ENCODE peak calls at places on chromosomes 11 and 22, in six cellular contexts. One of them, this sample, is unnamed.

GRCh38 chr11:24324211-24324610 is 172.6 kb upstream of the LUZP2 start:
- DNase-seq in body of pancreas: no peak
- DNase-seq in pancreas: no peak
- DNase-seq in GM23338: peak; percentile 4
- DNase-seq in A549: no peak
- DNase-seq in Peyer's patch: no peak
- DNase-seq in this sample: no peak

GRCh38 chr22:19849800-19850481 is 4.7 kb downstream of the GNB1L start:
- DNase-seq in pancreas: peak; percentile 40
- DNase-seq in body of pancreas: peak; percentile 68
- DNase-seq in Peyer's patch: no peak
- DNase-seq in GM23338: no peak
- DNase-seq in A549: no peak
- DNase-seq in this sample: peak; percentile 90

GRCh38 chr22:19596680-19597398 is 72.6 kb upstream of the CLDN5 start:
- DNase-seq in A549: no peak
- DNase-seq in Peyer's patch: no peak
- DNase-seq in body of pancreas: no peak
- DNase-seq in GM23338: no peak
- DNase-seq in pancreas: no peak
- DNase-seq in this sample: no peak

GRCh38 chr11:97722721-97723120 is 1298.0 kb upstream of the CNTN5 start:
- DNase-seq in A549: no peak
- DNase-seq in Peyer's patch: no peak
- DNase-seq in body of pancreas: no peak
- DNase-seq in pancreas: no peak
- DNase-seq in GM23338: peak; percentile 46
- DNase-seq in this sample: no peak

GRCh38 chr11:69550846-69551245 is 69.4 kb downstream of the LINC01488 start:
- DNase-seq in A549: no peak
- DNase-seq in Peyer's patch: no peak
- DNase-seq in body of pancreas: no peak
- DNase-seq in GM23338: no peak
- DNase-seq in pancreas: no peak
- DNase-seq in this sample: no peak

GRCh38 chr22:29006346-29006745 is 55.3 kb downstream of the C22orf31 start:
- DNase-seq in pancreas: no peak
- DNase-seq in GM23338: no peak
- DNase-seq in Peyer's patch: no peak
- DNase-seq in A549: no peak
- DNase-seq in body of pancreas: no peak
- DNase-seq in this sample: no peak

GRCh38 chr11:118705111-118705741 is 25.8 kb upstream of the TREH start:
- DNase-seq in Peyer's patch: peak; percentile 69
- DNase-seq in pancreas: no peak
- DNase-seq in A549: no peak
- DNase-seq in GM23338: no peak
- DNase-seq in body of pancreas: no peak
- DNase-seq in this sample: no peak

GRCh38 chr22:29787371-29787980 is 20.3 kb downstream of the UQCR10 start:
- DNase-seq in pancreas: peak; percentile 45
- DNase-seq in A549: no peak
- DNase-seq in GM23338: no peak
- DNase-seq in Peyer's patch: no peak
- DNase-seq in body of pancreas: peak; percentile 56
- DNase-seq in this sample: peak; percentile 30

GRCh38 chr11:78941226-78941851 is 366.7 kb upstream of the NARS2 start:
- DNase-seq in GM23338: no peak
- DNase-seq in body of pancreas: no peak
- DNase-seq in Peyer's patch: no peak
- DNase-seq in pancreas: peak; percentile 26
- DNase-seq in A549: no peak
- DNase-seq in this sample: peak; percentile 72

GRCh38 chr11:41281131-41281742 is 178.2 kb downstream of the LRRC4C start:
- DNase-seq in Peyer's patch: no peak
- DNase-seq in pancreas: no peak
- DNase-seq in A549: no peak
- DNase-seq in GM23338: no peak
- DNase-seq in body of pancreas: no peak
- DNase-seq in this sample: no peak

GRCh38 chr11:17575431-17576425 is 28.7 kb downstream of the OTOG start:
- DNase-seq in GM23338: no peak
- DNase-seq in Peyer's patch: no peak
- DNase-seq in body of pancreas: no peak
- DNase-seq in pancreas: no peak
- DNase-seq in A549: no peak
- DNase-seq in this sample: no peak

GRCh38 chr11:12864316-12865156 is 144.6 kb upstream of the RASSF10 start:
- DNase-seq in A549: peak; percentile 44
- DNase-seq in Peyer's patch: no peak
- DNase-seq in body of pancreas: peak; percentile 55
- DNase-seq in GM23338: peak; percentile 99
- DNase-seq in pancreas: no peak
- DNase-seq in this sample: no peak

GRCh38 chr11:46290021-46290420 is 12.6 kb downstream of the CREB3L1 start:
- DNase-seq in A549: no peak
- DNase-seq in pancreas: peak; percentile 36
- DNase-seq in Peyer's patch: no peak
- DNase-seq in GM23338: no peak
- DNase-seq in body of pancreas: no peak
- DNase-seq in this sample: no peak
- H3K4me3 ChIP-seq in A549: no peak overlapping the region
- H3K4me3 ChIP-seq in pancreas: no peak overlapping the region
- H3K4me3 ChIP-seq in Peyer's patch: no peak overlapping the region
- H3K4me3 ChIP-seq in GM23338: peak overlapping the region; percentile 41
- H3K4me3 ChIP-seq in body of pancreas: no peak overlapping the region
- H3K4me3 ChIP-seq in this sample: no peak overlapping the region

DNA sequence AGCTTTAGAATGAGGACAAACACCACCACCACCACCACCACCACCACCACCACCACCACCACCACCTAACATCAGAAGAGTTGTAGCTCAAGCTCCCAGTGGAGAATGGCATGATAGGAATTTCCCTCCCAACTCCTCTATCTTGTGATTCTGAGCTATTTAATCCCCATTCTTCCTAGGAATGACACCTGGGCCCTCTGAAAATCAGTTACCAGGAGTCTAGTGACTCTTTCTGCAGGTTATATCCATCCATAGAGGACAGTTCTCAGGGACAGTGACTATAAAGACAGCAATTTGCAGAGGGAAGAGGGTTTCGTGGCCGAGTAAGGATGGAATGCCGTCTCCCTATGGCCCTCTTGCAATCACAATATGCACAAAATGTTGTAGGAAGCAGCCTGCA is 27.8 kb downstream of the MYH9 start:
- DNase-seq in A549: no peak
- DNase-seq in Peyer's patch: no peak
- DNase-seq in body of pancreas: no peak
- DNase-seq in GM23338: peak; percentile 79
- DNase-seq in pancreas: no peak
- DNase-seq in this sample: no peak
- H3K4me1 ChIP-seq in A549: peaks cover 99% of the 10 kb centered on the region
- H3K4me1 ChIP-seq in Peyer's patch: peaks cover 36% of the 10 kb centered on the region
- H3K4me1 ChIP-seq in body of pancreas: peaks cover 98% of the 10 kb centered on the region
- H3K4me1 ChIP-seq in GM23338: peaks cover 87% of the 10 kb centered on the region
- H3K4me1 ChIP-seq in pancreas: peaks cover 97% of the 10 kb centered on the region
- H3K4me1 ChIP-seq in this sample: peaks cover 68% of the 10 kb centered on the region

DNA sequence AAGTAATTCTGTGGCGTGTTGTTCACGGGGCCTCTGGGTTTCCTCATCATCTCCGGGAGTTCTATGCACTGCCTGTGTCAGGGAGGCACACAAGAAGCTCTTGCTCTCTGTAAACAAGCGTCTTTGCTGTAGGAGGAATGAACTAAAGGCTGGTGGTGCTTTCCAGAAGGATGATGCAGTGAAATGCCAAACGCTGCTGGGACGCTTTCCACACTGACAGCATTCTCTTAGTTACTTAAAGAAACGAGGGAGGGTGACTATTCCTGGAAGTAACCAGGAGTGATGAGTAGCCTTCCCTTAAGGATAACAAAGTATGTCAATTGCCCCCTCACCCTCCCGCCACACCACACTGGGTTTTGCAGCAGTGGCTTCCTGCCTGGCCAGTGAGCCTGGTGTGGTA is 38.5 kb upstream of the NUP50 start:
- DNase-seq in A549: no peak
- DNase-seq in Peyer's patch: no peak
- DNase-seq in body of pancreas: no peak
- DNase-seq in GM23338: no peak
- DNase-seq in pancreas: no peak
- DNase-seq in this sample: no peak
- H3K4me3 ChIP-seq in A549: no peak overlapping the region
- H3K4me3 ChIP-seq in Peyer's patch: no peak overlapping the region
- H3K4me3 ChIP-seq in body of pancreas: no peak overlapping the region
- H3K4me3 ChIP-seq in GM23338: no peak overlapping the region
- H3K4me3 ChIP-seq in pancreas: no peak overlapping the region
- H3K4me3 ChIP-seq in this sample: no peak overlapping the region

DNA sequence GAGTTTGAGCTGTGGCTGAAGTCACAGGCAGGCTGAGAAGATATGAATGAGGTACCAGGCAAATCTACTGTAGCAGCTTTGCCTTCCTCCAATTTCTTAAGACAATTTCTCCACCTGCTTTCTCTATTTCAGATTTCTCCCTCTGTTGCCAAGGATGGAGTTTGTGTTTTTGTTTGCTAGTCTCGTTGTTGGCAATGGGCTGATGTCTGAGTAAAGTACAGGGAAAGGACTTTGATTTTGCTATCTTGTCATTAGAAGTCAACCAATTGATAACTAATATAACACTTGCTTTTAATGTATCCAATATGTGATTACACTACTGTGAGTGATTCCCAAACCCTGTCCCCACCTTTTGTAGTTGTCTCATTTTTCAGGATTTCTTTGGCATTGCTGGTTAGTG is 40.1 kb upstream of the RRAS2 start:
- DNase-seq in body of pancreas: no peak
- DNase-seq in Peyer's patch: no peak
- DNase-seq in GM23338: no peak
- DNase-seq in A549: no peak
- DNase-seq in pancreas: no peak
- DNase-seq in this sample: no peak
- H3K4me1 ChIP-seq in body of pancreas: no peaks in the 10 kb centered on the region
- H3K4me1 ChIP-seq in Peyer's patch: no peaks in the 10 kb centered on the region
- H3K4me1 ChIP-seq in GM23338: no peaks in the 10 kb centered on the region
- H3K4me1 ChIP-seq in A549: no peaks in the 10 kb centered on the region
- H3K4me1 ChIP-seq in pancreas: no peaks in the 10 kb centered on the region
- H3K4me1 ChIP-seq in this sample: no peaks in the 10 kb centered on the region

This sample was measured in thyroid gland.